ENCODE peak calls at places on chromosomes 16 and 17, in ten cellular contexts. One of them, this sample, is unnamed.

GRCh38 chr16:79848739-79849518 is 248.4 kb upstream of the MAF start:
- DNase-seq in T1000: no peak
- DNase-seq in occipital lobe: no peak
- DNase-seq in head of caudate nucleus: no peak
- DNase-seq in ovary: no peak
- DNase-seq in HCT116: no peak
- DNase-seq in NCI-H82: no peak
- DNase-seq in amniotic stem cell: no peak
- DNase-seq in kidney tubule cell: no peak
- DNase-seq in Karpas-422: no peak
- DNase-seq in this sample: no peak

GRCh38 chr16:67442581-67443255 is 11.8 kb downstream of the HSD11B2 start:
- DNase-seq in T1000: no peak
- DNase-seq in occipital lobe: no peak
- DNase-seq in head of caudate nucleus: no peak
- DNase-seq in ovary: peak; percentile 33
- DNase-seq in HCT116: no peak
- DNase-seq in NCI-H82: no peak
- DNase-seq in amniotic stem cell: no peak
- DNase-seq in kidney tubule cell: no peak
- DNase-seq in Karpas-422: no peak
- DNase-seq in this sample: no peak

GRCh38 chr17:41750866-41751265 is 16.4 kb upstream of the HAP1 start:
- DNase-seq in T1000: no peak
- DNase-seq in occipital lobe: no peak
- DNase-seq in head of caudate nucleus: no peak
- DNase-seq in ovary: no peak
- DNase-seq in HCT116: no peak
- DNase-seq in NCI-H82: peak; percentile 59
- DNase-seq in amniotic stem cell: no peak
- DNase-seq in kidney tubule cell: no peak
- DNase-seq in Karpas-422: no peak
- DNase-seq in this sample: no peak

GRCh38 chr17:76867578-76868175 is 527 bp upstream of the MGAT5B start:
- DNase-seq in T1000: peak; percentile 68
- DNase-seq in occipital lobe: no peak
- DNase-seq in head of caudate nucleus: peak; percentile 52
- DNase-seq in ovary: no peak
- DNase-seq in HCT116: no peak
- DNase-seq in NCI-H82: no peak
- DNase-seq in amniotic stem cell: no peak
- DNase-seq in kidney tubule cell: peak; percentile 50
- DNase-seq in Karpas-422: peak; percentile 57
- DNase-seq in this sample: no peak

GRCh38 chr16:79261461-79261860 is 339.1 kb downstream of the MAF start:
- DNase-seq in T1000: no peak
- DNase-seq in occipital lobe: no peak
- DNase-seq in head of caudate nucleus: peak; percentile 76
- DNase-seq in ovary: no peak
- DNase-seq in HCT116: no peak
- DNase-seq in NCI-H82: peak; percentile 47
- DNase-seq in amniotic stem cell: no peak
- DNase-seq in kidney tubule cell: peak; percentile 89
- DNase-seq in Karpas-422: peak; percentile 69
- DNase-seq in this sample: peak; percentile 68

GRCh38 chr17:77090476-77090875 is 50.3 kb upstream of the SEC14L1 start:
- DNase-seq in T1000: no peak
- DNase-seq in occipital lobe: no peak
- DNase-seq in head of caudate nucleus: no peak
- DNase-seq in ovary: no peak
- DNase-seq in HCT116: no peak
- DNase-seq in NCI-H82: no peak
- DNase-seq in amniotic stem cell: no peak
- DNase-seq in kidney tubule cell: no peak
- DNase-seq in Karpas-422: no peak
- DNase-seq in this sample: no peak

GRCh38 chr16:50371936-50372595 is 3.3 kb upstream of the BRD7 start:
- DNase-seq in T1000: no peak
- DNase-seq in occipital lobe: peak; percentile 25
- DNase-seq in head of caudate nucleus: peak; percentile 81
- DNase-seq in ovary: peak; percentile 35
- DNase-seq in HCT116: no peak
- DNase-seq in NCI-H82: peak; percentile 48
- DNase-seq in amniotic stem cell: no peak
- DNase-seq in kidney tubule cell: no peak
- DNase-seq in Karpas-422: no peak
- DNase-seq in this sample: no peak

GRCh38 chr16:4244254-4244812 is 2.5 kb upstream of the SRL start:
- DNase-seq in T1000: no peak
- DNase-seq in occipital lobe: no peak
- DNase-seq in head of caudate nucleus: no peak
- DNase-seq in ovary: no peak
- DNase-seq in HCT116: no peak
- DNase-seq in NCI-H82: peak; percentile 99
- DNase-seq in amniotic stem cell: no peak
- DNase-seq in kidney tubule cell: peak; percentile 44
- DNase-seq in Karpas-422: peak; percentile 53
- DNase-seq in this sample: no peak

GRCh38 chr17:68433211-68433610 is 24.1 kb downstream of the WIPI1 start:
- DNase-seq in T1000: no peak
- DNase-seq in occipital lobe: no peak
- DNase-seq in head of caudate nucleus: peak; percentile 10
- DNase-seq in ovary: no peak
- DNase-seq in HCT116: no peak
- DNase-seq in NCI-H82: no peak
- DNase-seq in amniotic stem cell: no peak
- DNase-seq in kidney tubule cell: no peak
- DNase-seq in Karpas-422: no peak
- DNase-seq in this sample: no peak

GRCh38 chr17:71919181-71919580 is 201.6 kb upstream of the SOX9 start:
- DNase-seq in T1000: no peak
- DNase-seq in occipital lobe: no peak
- DNase-seq in head of caudate nucleus: no peak
- DNase-seq in ovary: no peak
- DNase-seq in HCT116: no peak
- DNase-seq in NCI-H82: no peak
- DNase-seq in amniotic stem cell: no peak
- DNase-seq in kidney tubule cell: no peak
- DNase-seq in Karpas-422: no peak
- DNase-seq in this sample: no peak

GRCh38 chr17:43650471-43650870 is 11.3 kb downstream of the MEOX1 start:
- DNase-seq in T1000: no peak
- DNase-seq in occipital lobe: no peak
- DNase-seq in head of caudate nucleus: no peak
- DNase-seq in ovary: no peak
- DNase-seq in HCT116: no peak
- DNase-seq in NCI-H82: no peak
- DNase-seq in amniotic stem cell: no peak
- DNase-seq in kidney tubule cell: no peak
- DNase-seq in Karpas-422: no peak
- DNase-seq in this sample: no peak

GRCh38 chr17:7351665-7352558 is at the start of gene KCTD11:
- DNase-seq in T1000: peak; percentile 99
- DNase-seq in occipital lobe: peak; percentile 81
- DNase-seq in head of caudate nucleus: peak; percentile 92
- DNase-seq in ovary: peak; percentile 92
- DNase-seq in HCT116: peak; percentile 79
- DNase-seq in NCI-H82: peak; percentile 81
- DNase-seq in amniotic stem cell: peak; percentile 81
- DNase-seq in kidney tubule cell: peak; percentile 99
- DNase-seq in Karpas-422: peak; percentile 91
- DNase-seq in this sample: peak; percentile 95

GRCh38 chr16:66291833-66292232 is 74.7 kb upstream of the CDH5 start:
- DNase-seq in T1000: no peak
- DNase-seq in occipital lobe: no peak
- DNase-seq in head of caudate nucleus: no peak
- DNase-seq in ovary: no peak
- DNase-seq in HCT116: no peak
- DNase-seq in NCI-H82: no peak
- DNase-seq in amniotic stem cell: no peak
- DNase-seq in kidney tubule cell: no peak
- DNase-seq in Karpas-422: no peak
- DNase-seq in this sample: no peak

GRCh38 chr17:600576-601301 is 113.9 kb downstream of the VPS53 start:
- DNase-seq in T1000: no peak
- DNase-seq in occipital lobe: no peak
- DNase-seq in head of caudate nucleus: no peak
- DNase-seq in ovary: no peak
- DNase-seq in HCT116: no peak
- DNase-seq in NCI-H82: no peak
- DNase-seq in amniotic stem cell: no peak
- DNase-seq in kidney tubule cell: no peak
- DNase-seq in Karpas-422: no peak
- DNase-seq in this sample: no peak

This sample was measured in heart left ventricle.